ENCODE peak calls at places on chromosomes 5 and 9, in five cellular contexts. N is GM10248; Q is AG08395; B is neuronal stem cell; C is activated effector memory CD4-positive, alpha-beta T cell treated with Interleukin-2 at 50 U/mL for 16 hours. G is an unnamed sample.

GRCh38 chr5:172771439-172772111 is 580 bp upstream of the DUSP1 start:
- DNase-seq in N (peak), Q (no peak), B (no peak), C (no peak), G (no peak)

GRCh38 chr9:76399831-76400230 is 5.6 kb upstream of the RFK start:
- DNase-seq in N (no peak), Q (no peak), B (no peak), C (no peak), G (no peak)

GRCh38 chr9:113887436-113887835 is 11.3 kb downstream of the ZNF618 start:
- DNase-seq in N (no peak), Q (no peak), B (no peak), C (no peak), G (no peak)

GRCh38 chr5:139660916-139661814 is 13.0 kb downstream of the CXXC5 start:
- DNase-seq in N (peak), Q (peak), B (no peak), C (no peak), G (peak)

GRCh38 chr5:66829826-66830225 is 233.6 kb downstream of the MAST4 start:
- DNase-seq in N (no peak), Q (no peak), B (peak), C (no peak), G (no peak)

GRCh38 chr5:63022403-63022802 is 443.8 kb downstream of the LRRC70 start:
- DNase-seq in N (no peak), Q (no peak), B (no peak), C (no peak), G (no peak)

GRCh38 chr9:70013598-70014196 is 30.0 kb upstream of the MAMDC2 start:
- DNase-seq in N (no peak), Q (peak), B (no peak), C (no peak), G (peak)

GRCh38 chr5:140840978-140841962 is at the start of gene PCDHA8:
- DNase-seq in N (no peak), Q (no peak), B (no peak), C (no peak), G (no peak)

GRCh38 chr5:14444161-14444560 is 137.4 kb upstream of the OTULINL start:
- DNase-seq in N (no peak), Q (no peak), B (no peak), C (no peak), G (no peak)

GRCh38 chr9:129888085-129888808 is 53.0 kb downstream of the USP20 start:
- DNase-seq in N (peak), Q (no peak), B (no peak), C (peak), G (peak)

GRCh38 chr5:32027717-32028321 is 146.3 kb downstream of the GOLPH3 start:
- DNase-seq in N (no peak), Q (peak), B (peak), C (no peak), G (peak)

GRCh38 chr9:3949744-3950143 is 350.1 kb downstream of the GLIS3 start:
- DNase-seq in N (no peak), Q (no peak), B (no peak), C (no peak), G (no peak)

GRCh38 chr9:92763721-92764380 is 782 bp downstream of the BICD2 start:
- DNase-seq in N (peak), Q (peak), B (peak), C (no peak), G (peak)

GRCh38 chr9:91522496-91522895 is 98.9 kb upstream of the NFIL3 start:
- DNase-seq in N (no peak), Q (no peak), B (no peak), C (no peak), G (no peak)

GRCh38 chr9:9117866-9118265 is 1318.3 kb upstream of the DMAC1 start:
- DNase-seq in N (no peak), Q (no peak), B (no peak), C (no peak), G (no peak)

GRCh38 chr9:108552459-108553040 is 303.2 kb downstream of the ACTL7B start:
- DNase-seq in N (no peak), Q (no peak), B (no peak), C (no peak), G (no peak)

GRCh38 chr5:129629581-129629980 is 118.3 kb upstream of the MINAR2 start:
- DNase-seq in N (no peak), Q (no peak), B (no peak), C (no peak), G (no peak)

GRCh38 chr9:109027176-109027575 is 13.9 kb upstream of the CTNNAL1 start:
- DNase-seq in N (no peak), Q (no peak), B (no peak), C (no peak), G (no peak)

GRCh38 chr5:130896636-130897035 is 268.4 kb downstream of the HINT1 start:
- DNase-seq in N (no peak), Q (no peak), B (no peak), C (no peak), G (no peak)

GRCh38 chr9:96158909-96159575 is 142.9 kb downstream of the HSD17B3 start:
- DNase-seq in N (no peak), Q (no peak), B (no peak), C (no peak), G (peak)

GRCh38 chr9:108722396-108722795 is 133.4 kb downstream of the ACTL7B start:
- DNase-seq in N (no peak), Q (no peak), B (no peak), C (no peak), G (no peak)

GRCh38 chr9:16834817-16835216 is 35.7 kb downstream of the BNC2 start:
- DNase-seq in N (no peak), Q (no peak), B (no peak), C (no peak), G (no peak)

GRCh38 chr9:22237497-22238363 is 208.9 kb upstream of the DMRTA1 start:
- DNase-seq in N (no peak), Q (peak), B (no peak), C (no peak), G (peak)

GRCh38 chr5:126723643-126724042 is 53.3 kb upstream of the LMNB1 start:
- DNase-seq in N (no peak), Q (no peak), B (no peak), C (no peak), G (peak)

GRCh38 chr5:169099801-169100734 is 200.9 kb downstream of the SLIT3 start:
- DNase-seq in N (no peak), Q (peak), B (no peak), C (no peak), G (peak)

GRCh38 chr9:93193373-93193725 is 9.4 kb downstream of the WNK2 start:
- DNase-seq in N (no peak), Q (no peak), B (no peak), C (no peak), G (peak)

GRCh38 chr5:158198636-158199035 is 339.7 kb upstream of the CLINT1 start:
- DNase-seq in N (peak), Q (no peak), B (no peak), C (no peak), G (no peak)

GRCh38 chr5:1385395-1386273 is 40.7 kb upstream of the CLPTM1L start:
- DNase-seq in N (peak), Q (peak), B (peak), C (peak), G (peak)

GRCh38 chr5:128220841-128221240 is 137.3 kb downstream of the SLC12A2 start:
- DNase-seq in N (no peak), Q (no peak), B (no peak), C (no peak), G (no peak)

GRCh38 chr5:74762599-74762998 is 4.3 kb downstream of the GFM2 start:
- DNase-seq in N (no peak), Q (peak), B (no peak), C (no peak), G (no peak)

GRCh38 chr9:38422555-38423245 is 1.6 kb downstream of the IGFBPL1 start:
- DNase-seq in N (no peak), Q (no peak), B (no peak), C (no peak), G (no peak)

GRCh38 chr9:6354072-6354686 is 26.0 kb downstream of the TPD52L3 start:
- DNase-seq in N (peak), Q (peak), B (peak), C (no peak), G (peak)

GRCh38 chr9:129555512-129556203 is 65.2 kb downstream of the C9orf50 start:
- DNase-seq in N (no peak), Q (no peak), B (no peak), C (no peak), G (no peak)

GRCh38 chr9:28031521-28032177 is 458.4 kb upstream of the C9orf72 start:
- DNase-seq in N (no peak), Q (no peak), B (peak), C (no peak), G (no peak)

GRCh38 chr9:96383165-96383939 is at the start of gene SLC35D2:
- DNase-seq in N (peak), Q (peak), B (peak), C (no peak), G (peak)

GRCh38 chr9:89592963-89593775 is 11.6 kb upstream of the GADD45G start:
- DNase-seq in N (no peak), Q (no peak), B (peak), C (no peak), G (peak)

GRCh38 chr9:131747352-131747751 is 7.5 kb upstream of the RAPGEF1 start:
- DNase-seq in N (no peak), Q (peak), B (no peak), C (no peak), G (no peak)

GRCh38 chr5:154376481-154376880 is 69.3 kb upstream of the SAP30L start:
- DNase-seq in N (no peak), Q (no peak), B (no peak), C (no peak), G (no peak)